ENCODE peak calls at places on chromosomes 3 and 15, in four cellular contexts. C is CD8-positive, alpha-beta T cell; F is foreskin fibroblast; R is epithelial cell of esophagus. S is an unnamed sample.

GRCh38 chr3:46353639-46354410 is at the start of gene CCR2:
- DNase-seq in F (no peak), R (no peak), C (no peak), S (no peak)

GRCh38 chr3:16399473-16399872 is 114.0 kb downstream of the RFTN1 start:
- DNase-seq in F (peak), R (peak), C (no peak), S (peak)

GRCh38 chr3:194123735-194124134 is 12.2 kb upstream of the HES1 start:
- DNase-seq in F (no peak), R (no peak), C (no peak), S (no peak)

GRCh38 chr3:85476891-85477495 is 518.2 kb downstream of the CADM2 start:
- DNase-seq in F (no peak), R (peak), C (no peak), S (no peak)

GRCh38 chr3:180018588-180018987 is 18.1 kb downstream of the PEX5L start:
- DNase-seq in R (peak), F (no peak), C (no peak), S (no peak)

GRCh38 chr3:58989173-58989572 is 60.7 kb downstream of the CFAP20DC start:
- DNase-seq in R (peak), C (no peak), F (peak), S (no peak)

GRCh38 chr15:49225572-49226281 is 55.7 kb downstream of the GALK2 start:
- DNase-seq in F (no peak), C (no peak), R (peak), S (no peak)

GRCh38 chr15:70046716-70047369 is 50.9 kb downstream of the TLE3 start:
- DNase-seq in R (no peak), F (no peak), C (no peak), S (no peak)

GRCh38 chr3:177478170-177478859 is 281.0 kb upstream of the TBL1XR1 start:
- DNase-seq in R (peak), C (no peak), F (peak), S (peak)

GRCh38 chr3:50078622-50079021 is 10.1 kb upstream of the RBM5 start:
- DNase-seq in C (no peak), F (no peak), R (peak), S (no peak)

GRCh38 chr3:67000006-67000405 is 1.9 kb downstream of the KBTBD8 start:
- DNase-seq in C (no peak), R (peak), F (peak), S (no peak)

GRCh38 chr15:47961401-47962090 is 159.2 kb upstream of the SLC24A5 start:
- DNase-seq in C (no peak), R (peak), F (no peak), S (no peak)

GRCh38 chr3:21645121-21645897 is 105.7 kb downstream of the ZNF385D start:
- DNase-seq in C (no peak), R (no peak), F (peak), S (no peak)

GRCh38 chr3:109071349-109072142 is 46.4 kb downstream of the MORC1 start:
- DNase-seq in F (no peak), C (no peak), R (peak), S (no peak)

GRCh38 chr3:61866143-61866542 is 304.8 kb downstream of the PTPRG start:
- DNase-seq in C (no peak), F (no peak), R (no peak), S (no peak)

GRCh38 chr3:128366652-128367051 is 100.0 kb downstream of the DNAJB8 start:
- DNase-seq in F (no peak), R (no peak), C (no peak), S (no peak)

GRCh38 chr15:100918690-100919480 is at the start of gene LRRK1:
- DNase-seq in R (peak), F (peak), C (no peak), S (peak)

GRCh38 chr3:120162400-120162799 is 68.2 kb upstream of the GSK3B start:
- DNase-seq in C (no peak), R (peak), F (peak), S (no peak)

GRCh38 chr3:144963810-144964209 is 992.2 kb downstream of the DIPK2A start:
- DNase-seq in R (no peak), C (no peak), F (no peak), S (no peak)

GRCh38 chr3:56290376-56290775 is 177.9 kb downstream of the ERC2 start:
- DNase-seq in F (no peak), C (no peak), R (no peak), S (no peak)

GRCh38 chr3:128709038-128709437 is 16.9 kb upstream of the RAB7A start:
- DNase-seq in F (no peak), C (no peak), R (no peak), S (no peak)

GRCh38 chr3:31356941-31357340 is 175.8 kb upstream of the STT3B start:
- DNase-seq in F (no peak), C (no peak), R (peak), S (no peak)

GRCh38 chr15:98684441-98684840 is 36.1 kb downstream of the IGF1R start:
- DNase-seq in F (peak), R (peak), C (no peak), S (peak)

GRCh38 chr15:33089878-33090757 is 104.4 kb downstream of the FMN1 start:
- DNase-seq in R (peak), C (no peak), F (peak), S (peak)

GRCh38 chr15:68209735-68210408 is 4.7 kb upstream of the CALML4 start:
- DNase-seq in C (no peak), R (peak), F (no peak), S (no peak)

GRCh38 chr3:77254967-77255831 is 215.3 kb downstream of the ROBO2 start:
- DNase-seq in C (no peak), R (peak), F (peak), S (peak)

GRCh38 chr3:30319713-30320112 is 286.7 kb upstream of the TGFBR2 start:
- DNase-seq in F (peak), C (peak), R (peak), S (peak)

GRCh38 chr3:124834723-124835718 is 52.1 kb downstream of the ITGB5 start:
- DNase-seq in C (peak), R (peak), F (peak), S (peak)

GRCh38 chr15:91919014-91919534 is 65.6 kb downstream of the SLCO3A1 start:
- DNase-seq in R (no peak), F (no peak), C (no peak), S (no peak)

GRCh38 chr15:72758195-72758594 is 25.4 kb downstream of the ADPGK start:
- DNase-seq in C (no peak), R (peak), F (peak), S (peak)

GRCh38 chr3:43213631-43214030 is 72.7 kb upstream of the SNRK start:
- DNase-seq in R (peak), F (no peak), C (no peak), S (no peak)

GRCh38 chr15:90877315-90877714 is 7.0 kb upstream of the FES start:
- DNase-seq in C (no peak), F (no peak), R (no peak), S (no peak)

GRCh38 chr3:129992781-129993180 is 18.3 kb downstream of the TRH start:
- DNase-seq in R (peak), C (no peak), F (no peak), S (no peak)
- TF ChIP-seq CTCF in R (peak), C (no peak), F (peak), S (peak)

GRCh38 chr3:165256554-165256953 is 60.4 kb upstream of the SLITRK3 start:
- DNase-seq in C (no peak), F (no peak), R (no peak), S (no peak)
- TF ChIP-seq CTCF in C (no peak), F (no peak), R (no peak), S (no peak)

GRCh38 chr15:93973287-93973686 is 258.1 kb upstream of the MCTP2 start:
- DNase-seq in F (no peak), C (no peak), R (no peak), S (no peak)

GRCh38 chr15:93980149-93980911 is 251.0 kb upstream of the MCTP2 start:
- DNase-seq in C (no peak), R (no peak), F (no peak), S (no peak)

DNA sequence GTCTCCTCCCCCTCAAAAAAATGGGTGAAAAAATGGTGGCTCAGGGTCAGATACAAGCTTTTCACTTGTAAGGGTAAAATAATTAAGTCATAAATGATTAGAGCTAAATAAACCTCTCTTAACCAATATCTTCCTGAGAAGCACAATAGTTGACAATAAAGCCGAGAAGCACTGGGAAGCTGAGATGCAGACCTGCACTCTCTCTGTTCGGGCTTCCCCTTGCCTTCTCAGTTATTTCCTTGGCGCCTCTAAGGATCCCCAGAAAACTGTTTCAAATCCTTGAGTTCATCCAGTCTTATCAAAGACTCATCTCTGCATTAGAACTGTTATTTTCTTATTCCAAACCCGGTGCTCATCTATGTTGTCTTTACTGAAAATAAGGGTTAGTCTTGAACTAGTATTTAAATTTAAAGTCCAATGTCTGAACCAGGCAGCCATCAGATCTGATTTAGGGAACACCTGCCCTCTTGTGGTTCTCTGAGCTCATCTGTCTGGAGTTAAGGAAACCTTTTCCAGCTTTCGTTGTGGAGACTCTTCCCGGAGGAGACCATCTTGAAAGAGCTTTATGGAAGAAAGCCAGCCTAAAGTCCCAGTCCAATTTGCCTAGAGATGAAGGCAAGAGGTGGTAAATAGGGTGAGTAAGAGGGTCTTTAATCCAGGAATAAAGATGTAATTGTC is 256.4 kb upstream of the MCTP2 start:
- DNase-seq in F (no peak), R (peak), C (no peak), S (no peak)
- TF ChIP-seq CTCF in F (peak), R (peak), C (no peak), S (peak)

GRCh38 chr15:39549912-39550311 is 31.0 kb upstream of the THBS1 start:
- DNase-seq in F (no peak), R (no peak), C (no peak), S (no peak)
- TF ChIP-seq CTCF in F (no peak), R (no peak), C (no peak), S (no peak)

GRCh38 chr3:14549256-14549931 is 9.3 kb upstream of the GRIP2 start:
- DNase-seq in F (no peak), R (no peak), C (no peak), S (no peak)
- TF ChIP-seq CTCF in F (peak), R (peak), C (no peak), S (peak)

DNA sequence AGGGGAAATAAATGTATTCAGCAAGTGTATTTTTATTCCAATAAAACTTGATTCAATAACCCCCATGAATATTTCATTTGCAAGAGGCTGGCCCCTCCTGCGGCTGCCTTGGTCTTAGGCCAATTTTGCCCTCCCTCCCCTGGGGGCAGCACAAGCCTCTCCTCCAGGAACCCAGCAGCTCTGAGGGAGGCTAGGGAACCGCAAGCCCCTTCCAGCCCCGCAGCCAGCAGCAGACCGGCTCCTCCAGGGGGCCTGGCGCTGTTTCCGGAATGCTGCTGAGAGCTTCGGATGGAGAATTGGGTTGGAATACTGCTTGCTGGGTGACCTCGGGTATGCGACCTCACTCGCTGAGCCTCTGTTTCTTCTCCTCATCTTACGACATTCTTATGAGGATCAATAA is 150.1 kb downstream of the RAB11A start:
- DNase-seq in R (no peak), F (no peak), C (no peak), S (no peak)
- TF ChIP-seq CTCF in R (no peak), F (no peak), C (no peak), S (no peak)

GRCh38 chr3:99697250-99697649 is 58.9 kb downstream of the COL8A1 start:
- DNase-seq in R (no peak), C (no peak), F (no peak), S (no peak)
- TF ChIP-seq CTCF in R (no peak), C (no peak), F (no peak), S (no peak)

GRCh38 chr15:35293353-35294130 is 208.4 kb upstream of the NANOGP8 start:
- DNase-seq in R (peak), F (peak), C (no peak), S (no peak)
- TF ChIP-seq CTCF in R (no peak), F (peak), C (no peak), S (peak)

DNA sequence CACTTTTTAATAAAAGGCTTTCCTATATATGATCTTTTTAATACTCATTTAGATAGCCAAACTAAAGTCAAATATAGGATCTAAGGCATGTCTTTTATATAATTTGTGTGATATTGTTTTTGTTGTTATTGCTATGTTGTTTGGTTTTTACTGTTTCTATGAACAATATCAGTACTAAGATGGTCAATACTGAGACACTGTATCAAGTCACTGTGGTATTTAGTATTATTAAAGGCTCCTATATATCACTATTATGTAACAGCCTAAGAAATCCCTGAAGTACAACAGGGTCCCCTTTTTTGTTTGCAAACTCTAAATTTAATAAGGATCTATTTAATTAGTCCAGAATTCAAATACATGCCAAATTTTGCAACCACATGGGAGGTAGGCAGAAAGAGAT is 61.9 kb downstream of the TBC1D5 start:
- DNase-seq in F (no peak), R (no peak), C (no peak), S (no peak)
- TF ChIP-seq CTCF in F (no peak), R (no peak), C (no peak), S (no peak)

S was measured in HFF-Myc.